ENCODE peak calls at places on chromosomes 7 and 10, in five cellular contexts. K, C, D, Y and P are unnamed samples.

GRCh38 chr7:141012696-141013344 is 1.9 kb downstream of the MRPS33 start:
- DNase-seq in Y (peak; percentile 54), D (no peak), K (no peak), C (no peak), P (no peak)

GRCh38 chr10:3623746-3624145 is 161.3 kb downstream of the KLF6 start:
- DNase-seq in C (peak; percentile 28), D (no peak), Y (peak; percentile 93), K (no peak), P (no peak)

GRCh38 chr7:46764100-46764941 is 817.6 kb downstream of the TNS3 start:
- DNase-seq in C (peak; percentile 67), K (no peak), D (no peak), Y (peak; percentile 97), P (no peak)

GRCh38 chr7:12729112-12729511 is 41.7 kb downstream of the ARL4A start:
- DNase-seq in C (no peak), D (peak; percentile 55), K (peak; percentile 57), Y (peak; percentile 74), P (peak; percentile 38)

GRCh38 chr7:135845415-135846075 is 96.9 kb upstream of the FAM180A start:
- DNase-seq in D (no peak), K (no peak), C (no peak), Y (peak; percentile 12), P (no peak)

GRCh38 chr7:103718482-103719415 is 270.7 kb downstream of the RELN start:
- DNase-seq in D (no peak), Y (peak; percentile 45), C (no peak), K (no peak), P (no peak)

GRCh38 chr7:4189151-4189570 is 492.9 kb upstream of the FOXK1 start:
- DNase-seq in D (peak; percentile 17), C (no peak), K (no peak), Y (peak; percentile 29), P (peak; percentile 71)

GRCh38 chr7:137952406-137952805 is 49.5 kb downstream of the CREB3L2 start:
- DNase-seq in K (no peak), Y (no peak), D (no peak), C (no peak), P (no peak)

GRCh38 chr10:88828310-88828709 is 23.3 kb downstream of the ANKRD22 start:
- DNase-seq in K (no peak), C (no peak), D (no peak), Y (no peak), P (no peak)

GRCh38 chr7:136102881-136103280 is 125.7 kb upstream of the MTPN start:
- DNase-seq in C (no peak), D (no peak), K (no peak), Y (no peak), P (no peak)

GRCh38 chr7:151246161-151247015 is 2.1 kb downstream of the SMARCD3 start:
- DNase-seq in K (peak; percentile 60), Y (no peak), C (no peak), D (peak; percentile 36), P (no peak)
- H3K4me3 ChIP-seq in K (peak overlapping the region; percentile 61), Y (no peak overlapping the region), C (no peak overlapping the region), D (peak overlapping the region; percentile 56), P (no peak overlapping the region)

GRCh38 chr7:121000091-121000983 is 11.8 kb downstream of the CPED1 start:
- DNase-seq in C (no peak), Y (peak; percentile 78), D (no peak), K (no peak), P (no peak)
- H3K4me3 ChIP-seq in C (no peak overlapping the region), Y (peak overlapping the region; percentile 8), D (no peak overlapping the region), K (no peak overlapping the region), P (no peak overlapping the region)

DNA sequence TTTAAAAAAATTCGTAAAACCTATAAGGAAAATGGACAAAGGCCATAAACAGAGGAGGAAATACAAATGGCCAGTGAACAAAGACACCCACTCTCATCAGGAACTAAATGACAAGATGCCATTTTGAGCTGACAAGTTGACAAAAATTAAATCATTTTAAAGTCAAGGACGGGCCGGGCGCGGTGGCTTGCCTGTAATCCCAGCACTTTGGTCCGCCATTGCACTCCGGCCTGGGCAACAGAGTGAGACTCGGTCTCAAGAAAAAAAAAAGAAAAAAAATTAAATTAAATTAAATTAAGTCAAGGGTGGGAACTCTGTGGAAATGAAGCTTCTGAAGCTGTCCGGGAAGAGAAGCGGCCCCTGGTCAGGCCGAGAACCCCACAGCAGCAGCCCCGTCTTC is 1.2 kb upstream of the NOM1 start:
- DNase-seq in C (no peak), Y (no peak), D (no peak), K (no peak), P (no peak)
- H3K4me3 ChIP-seq in C (peak overlapping the region; percentile 75), Y (peak overlapping the region; percentile 90), D (no peak overlapping the region), K (peak overlapping the region; percentile 99), P (no peak overlapping the region)

GRCh38 chr10:98167191-98167590 is 32.7 kb downstream of the R3HCC1L start:
- DNase-seq in K (no peak), C (no peak), D (no peak), Y (no peak), P (no peak)
- H3K4me3 ChIP-seq in K (no peak overlapping the region), C (no peak overlapping the region), D (no peak overlapping the region), Y (no peak overlapping the region), P (no peak overlapping the region)

GRCh38 chr7:70596575-70596891 is 535.4 kb upstream of the GALNT17 start:
- DNase-seq in K (no peak), C (no peak), D (no peak), Y (no peak), P (no peak)
- H3K4me3 ChIP-seq in K (peak overlapping the region; percentile 69), C (no peak overlapping the region), D (peak overlapping the region; percentile 69), Y (no peak overlapping the region), P (no peak overlapping the region)

DNA sequence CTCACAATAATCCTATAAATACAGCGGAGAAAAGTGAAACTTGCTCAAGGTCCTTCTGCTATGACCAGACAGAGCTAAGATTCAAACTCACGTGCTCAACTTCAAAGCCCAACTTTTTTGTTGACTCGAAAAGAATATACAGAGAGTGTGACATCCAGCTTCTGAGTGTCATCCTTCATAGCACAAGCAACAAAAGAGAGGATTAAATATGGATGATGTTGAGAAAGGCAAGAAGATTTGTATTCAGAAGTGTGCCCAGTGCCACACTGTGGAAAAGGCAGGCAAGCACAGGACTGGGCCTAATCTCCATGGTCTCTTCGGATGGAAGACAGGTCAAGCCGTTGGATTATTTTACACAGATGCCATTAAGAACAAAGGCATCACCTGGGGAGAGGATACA is 2.1 kb upstream of the FAM3C start:
- DNase-seq in D (peak; percentile 43), C (no peak), K (no peak), Y (peak; percentile 12), P (no peak)
- H3K4me3 ChIP-seq in D (no peak overlapping the region), C (no peak overlapping the region), K (no peak overlapping the region), Y (no peak overlapping the region), P (no peak overlapping the region)

GRCh38 chr10:109062371-109062770 is 860.9 kb downstream of the XPNPEP1 start:
- DNase-seq in Y (peak; percentile 63), C (no peak), D (no peak), K (no peak), P (no peak)
- H3K4me3 ChIP-seq in Y (no peak overlapping the region), C (no peak overlapping the region), D (no peak overlapping the region), K (no peak overlapping the region), P (no peak overlapping the region)

DNA sequence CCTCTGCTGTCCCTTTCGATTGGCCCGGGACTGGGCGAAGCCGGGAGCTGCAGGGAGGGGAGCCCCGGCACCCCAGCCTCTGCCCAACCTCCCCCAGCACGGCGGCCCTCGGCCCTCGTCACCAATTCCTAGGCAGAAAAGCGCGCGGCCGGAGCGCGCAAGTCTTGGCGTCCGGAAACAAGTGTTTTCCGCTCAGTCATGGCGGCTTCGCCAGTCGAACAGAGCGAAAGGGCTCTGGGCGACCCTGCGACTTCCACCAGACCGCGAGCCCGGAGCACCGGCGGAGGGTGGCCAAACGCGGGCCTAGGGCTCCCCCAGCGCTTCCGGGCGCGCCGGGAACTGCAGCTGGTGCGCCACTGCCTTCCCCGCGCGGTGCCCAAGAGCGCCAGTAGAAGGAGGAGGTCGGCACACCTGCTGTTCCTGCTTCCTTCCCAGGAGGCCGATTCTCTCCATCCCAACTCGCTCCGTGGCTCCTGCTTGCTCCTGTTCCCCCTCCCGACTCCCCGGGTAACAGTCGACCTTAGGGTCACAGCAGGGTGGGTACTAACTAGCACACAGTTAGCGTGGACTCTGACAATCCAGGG is 729.9 kb downstream of the ZWINT start:
- DNase-seq in Y (peak; percentile 18), C (no peak), K (peak; percentile 89), D (peak; percentile 93), P (peak; percentile 41)
- H3K4me3 ChIP-seq in Y (peak overlapping the region; percentile 30), C (peak overlapping the region; percentile 26), K (peak overlapping the region; percentile 81), D (peak overlapping the region; percentile 81), P (no peak overlapping the region)